ENCODE peak calls at places on chromosomes 6 and 20, in four cellular contexts. V, R, G and I are unnamed samples.
A peak's percentile ranks its signal among the peaks of the same experiment; 100 is the strongest.

GRCh38 chr6:45608252-45608911 is 230.6 kb upstream of the SUPT3H start:
- DNase-seq in V (peak; percentile 49), R (no peak), G (no peak), I (no peak)

GRCh38 chr6:80967618-80968017 is 784.9 kb downstream of the TENT5A start:
- DNase-seq in V (no peak), R (no peak), G (peak; percentile 61), I (no peak)

GRCh38 chr6:73637404-73637803 is 16.4 kb downstream of the SLC17A5 start:
- DNase-seq in V (no peak), R (no peak), G (no peak), I (no peak)

GRCh38 chr6:113651120-113651519 is 206.0 kb upstream of the MARCKS start:
- DNase-seq in V (no peak), R (no peak), G (no peak), I (no peak)

GRCh38 chr6:1832844-1833787 is 223.4 kb downstream of the FOXC1 start:
- DNase-seq in V (peak; percentile 64), R (peak; percentile 59), G (no peak), I (no peak)

GRCh38 chr6:138004423-138005287 is 102.6 kb downstream of the PERP start:
- DNase-seq in V (peak; percentile 53), R (no peak), G (no peak), I (no peak)

GRCh38 chr20:19211661-19212523 is 550 bp upstream of the SLC24A3 start:
- DNase-seq in V (peak; percentile 5), R (peak; percentile 66), G (peak; percentile 81), I (no peak)

GRCh38 chr6:147560670-147561069 is 52.2 kb downstream of the SAMD5 start:
- DNase-seq in V (no peak), R (no peak), G (no peak), I (no peak)

GRCh38 chr6:140043357-140043756 is 668.9 kb upstream of the CITED2 start:
- DNase-seq in V (peak; percentile 61), R (no peak), G (no peak), I (no peak)

GRCh38 chr6:148430897-148431296 is 88.3 kb downstream of the SASH1 start:
- DNase-seq in V (no peak), R (no peak), G (no peak), I (no peak)

GRCh38 chr20:50286609-50287008 is 96.0 kb downstream of the CEBPB start:
- DNase-seq in V (peak; percentile 89), R (no peak), G (no peak), I (no peak)

GRCh38 chr20:59565768-59566461 is 38.4 kb upstream of the PHACTR3 start:
- DNase-seq in V (no peak), R (no peak), G (no peak), I (no peak)

GRCh38 chr20:31721408-31722332 is 998 bp downstream of the BCL2L1 start:
- DNase-seq in V (no peak), R (peak; percentile 68), G (peak; percentile 62), I (no peak)

GRCh38 chr6:104955927-104956662 is 812 bp upstream of the LIN28B start:
- DNase-seq in V (no peak), R (no peak), G (peak; percentile 92), I (no peak)

GRCh38 chr20:2455771-2456497 is 14.7 kb downstream of the SNRPB start:
- DNase-seq in V (no peak), R (no peak), G (no peak), I (no peak)

GRCh38 chr6:116265081-116265829 is 11.4 kb upstream of the TSPYL4 start:
- DNase-seq in V (peak; percentile 22), R (peak; percentile 59), G (no peak), I (no peak)

GRCh38 chr6:144953552-144954240 is 668.6 kb downstream of the UTRN start:
- DNase-seq in V (peak; percentile 6), R (no peak), G (no peak), I (no peak)

GRCh38 chr20:31790401-31790800 is 28.8 kb upstream of the MYLK2 start:
- DNase-seq in V (peak; percentile 24), R (no peak), G (no peak), I (no peak)

GRCh38 chr6:156449128-156449527 is 328.1 kb upstream of the ARID1B start:
- DNase-seq in V (no peak), R (no peak), G (no peak), I (no peak)

GRCh38 chr6:169376458-169376857 is 122.8 kb upstream of the THBS2 start:
- DNase-seq in V (no peak), R (no peak), G (no peak), I (no peak)

GRCh38 chr6:133894795-133895401 is 6.0 kb downstream of the TCF21 start:
- DNase-seq in V (peak; percentile 92), R (no peak), G (no peak), I (no peak)

GRCh38 chr6:147434508-147434907 is 74.0 kb upstream of the SAMD5 start:
- DNase-seq in V (peak; percentile 5), R (no peak), G (no peak), I (no peak)

GRCh38 chr6:41428402-41428994 is 93.1 kb downstream of the NCR2 start:
- DNase-seq in V (peak; percentile 16), R (no peak), G (no peak), I (no peak)

GRCh38 chr6:41425511-41425910 is 90.1 kb downstream of the NCR2 start:
- DNase-seq in V (no peak), R (no peak), G (no peak), I (no peak)

GRCh38 chr6:41427642-41428401 is 92.4 kb downstream of the NCR2 start:
- DNase-seq in V (peak; percentile 25), R (peak; percentile 79), G (peak; percentile 84), I (peak; percentile 71)

GRCh38 chr6:41426438-41426851 is 91.0 kb downstream of the NCR2 start:
- DNase-seq in V (peak; percentile 20), R (no peak), G (peak; percentile 80), I (no peak)

DNA sequence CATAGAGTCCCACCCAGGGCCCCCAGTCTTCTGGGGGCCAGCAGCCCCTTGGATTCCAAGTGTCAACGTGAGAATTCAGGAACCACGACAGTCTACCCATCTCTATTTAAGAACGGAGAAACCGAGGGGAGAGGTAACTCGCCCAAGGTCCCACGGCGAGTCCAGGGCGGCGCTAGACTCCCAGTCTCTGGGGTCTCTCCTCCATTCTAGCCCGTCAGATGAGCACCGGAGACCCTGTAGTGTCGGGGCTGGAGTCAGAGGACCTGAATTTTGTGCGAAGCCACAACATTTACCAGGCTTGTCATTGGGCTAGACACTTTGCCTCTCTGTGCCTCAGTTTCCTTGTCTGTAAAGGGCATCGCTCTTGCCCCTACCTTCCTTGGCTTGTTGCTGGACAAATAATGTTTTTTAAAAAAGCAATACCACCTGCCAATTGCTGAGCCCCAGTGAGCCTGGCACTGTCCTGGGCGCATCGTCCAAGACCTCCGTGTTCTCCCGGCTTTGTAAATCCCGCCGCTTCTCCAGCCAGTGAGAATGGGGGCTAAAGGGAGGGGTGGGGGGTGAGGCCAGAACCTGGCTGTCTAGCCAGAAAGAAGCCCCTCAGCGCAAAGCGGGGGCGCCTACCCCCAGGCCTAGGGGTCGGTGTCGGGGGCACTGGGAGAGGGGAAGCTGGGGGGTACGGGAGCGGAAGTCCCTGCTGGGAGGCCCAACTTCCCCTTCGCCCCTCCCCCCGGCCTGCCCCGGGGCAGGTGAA is 91.7 kb downstream of the NCR2 start:
- DNase-seq in V (no peak), R (no peak), G (peak; percentile 66), I (no peak)
- H3K4me3 ChIP-seq in V (peak overlapping the region; percentile 33), R (peak overlapping the region; percentile 61), G (peak overlapping the region; percentile 69), I (peak overlapping the region; percentile 87)

GRCh38 chr6:146028250-146028789 is 542 bp upstream of the GRM1 start:
- DNase-seq in V (peak; percentile 75), R (peak; percentile 51), G (peak; percentile 95), I (no peak)
- H3K4me3 ChIP-seq in V (peak overlapping the region; percentile 5), R (no peak overlapping the region), G (peak overlapping the region; percentile 90), I (no peak overlapping the region)

DNA sequence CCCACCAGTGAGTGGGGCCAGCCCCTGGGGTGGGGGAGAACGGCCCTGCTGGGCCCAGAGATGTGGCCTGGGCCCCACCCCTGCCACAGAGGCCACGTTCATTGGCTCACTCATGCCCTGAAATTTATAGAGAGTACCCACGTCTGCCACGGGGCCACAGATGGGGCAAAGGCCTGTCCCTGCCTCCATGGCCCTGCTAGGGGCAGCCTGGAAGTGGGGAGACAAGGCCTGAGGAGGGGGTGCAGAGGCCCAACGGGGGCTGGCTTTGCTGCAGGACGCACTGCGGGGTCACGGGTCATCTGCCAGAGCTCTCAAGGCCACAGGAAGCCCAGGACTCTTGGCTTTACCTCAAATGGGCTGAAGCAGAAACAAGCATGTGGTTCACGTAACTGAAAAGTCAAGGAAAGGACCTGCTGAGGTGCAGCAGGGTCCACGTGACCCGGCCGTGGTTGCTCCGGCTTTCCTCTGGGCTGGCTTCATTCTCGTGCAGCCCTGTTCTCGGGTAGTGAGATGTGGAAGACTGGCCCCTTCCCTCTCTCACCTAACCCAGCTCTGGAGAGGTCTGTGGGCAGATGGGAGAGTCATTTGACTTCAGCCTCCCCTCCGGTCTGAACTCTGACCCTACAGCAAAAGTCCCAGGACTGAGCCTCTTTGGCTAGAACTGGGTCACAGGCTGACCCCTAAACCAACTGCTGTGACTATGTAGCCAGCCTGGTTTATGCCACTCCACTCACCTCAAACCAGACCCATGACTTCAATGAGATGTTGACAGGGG is 1.1 kb upstream of the OSBPL2 start:
- DNase-seq in V (no peak), R (no peak), G (no peak), I (no peak)
- H3K4me3 ChIP-seq in V (no peak overlapping the region), R (no peak overlapping the region), G (no peak overlapping the region), I (peak overlapping the region; percentile 34)

DNA sequence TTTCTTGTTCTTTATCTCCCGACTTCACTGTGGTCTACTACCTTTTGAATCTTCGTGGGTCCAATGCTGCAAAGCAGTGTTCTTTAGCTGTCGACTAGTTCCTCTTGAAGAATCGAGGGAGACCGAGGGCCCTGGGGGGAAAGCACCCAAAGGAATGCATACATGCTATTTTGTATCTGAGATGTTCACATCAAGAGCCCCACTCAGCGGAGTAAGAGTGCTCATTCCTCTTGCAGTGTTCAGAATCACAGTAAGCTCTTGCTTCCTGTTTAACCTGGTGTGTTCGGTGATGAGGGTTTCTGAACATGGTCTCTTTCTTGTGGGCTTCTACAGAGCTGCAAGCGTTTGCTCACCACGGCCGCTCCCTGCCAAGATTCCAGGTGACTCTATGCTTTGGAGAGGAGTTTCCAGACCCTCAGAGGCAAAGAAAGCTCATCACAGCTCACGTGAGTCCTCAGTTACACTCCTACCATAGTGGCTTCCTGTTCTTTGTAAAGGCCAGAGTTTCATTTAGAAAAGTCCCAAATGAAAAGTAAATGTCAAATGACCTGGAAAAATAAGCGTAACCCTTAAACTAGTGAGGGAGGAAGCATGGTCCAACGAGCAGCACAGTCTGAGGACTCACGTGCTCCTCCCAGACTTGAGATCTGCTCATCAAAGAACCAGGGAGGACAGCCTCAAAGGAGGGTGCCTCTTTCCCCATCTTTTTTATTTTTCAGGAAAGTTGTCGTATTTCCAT is 13.3 kb downstream of the IRF4 start:
- DNase-seq in V (no peak), R (no peak), G (no peak), I (no peak)
- H3K4me3 ChIP-seq in V (no peak overlapping the region), R (no peak overlapping the region), G (no peak overlapping the region), I (no peak overlapping the region)

DNA sequence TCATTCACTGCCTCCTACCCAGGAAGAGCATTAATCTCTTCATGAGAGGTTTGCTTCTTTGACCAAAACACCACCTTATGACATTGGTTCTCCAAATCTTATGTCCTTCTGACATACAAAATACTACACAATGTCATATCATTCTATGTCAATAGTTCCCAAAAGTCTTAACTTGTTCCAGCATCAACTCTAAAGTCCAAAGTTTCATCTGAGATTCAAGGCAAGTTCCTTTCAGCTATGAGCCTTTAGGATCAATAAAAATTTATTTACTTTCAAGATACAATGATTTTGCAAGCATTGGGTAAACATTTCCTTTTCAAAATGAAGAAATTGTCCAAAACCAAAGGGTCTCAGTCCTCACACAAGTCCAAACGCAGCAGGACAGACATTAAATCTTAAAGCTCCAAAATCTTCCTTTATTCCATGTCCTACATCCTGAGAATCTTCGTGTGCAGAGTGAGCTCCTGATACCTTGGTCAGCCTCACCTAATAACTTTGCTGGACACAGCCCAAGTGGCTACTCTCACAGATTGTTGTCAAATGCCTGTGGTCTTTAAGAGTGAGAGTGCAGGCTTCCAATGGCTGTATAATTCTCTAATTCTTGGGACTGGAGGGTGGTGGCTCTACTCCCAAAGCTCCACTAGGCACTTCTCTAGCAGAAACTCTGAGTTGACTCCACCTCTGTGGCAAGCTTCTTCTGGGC is 1668.2 kb downstream of the HACE1 start:
- DNase-seq in V (no peak), R (no peak), G (no peak), I (no peak)
- H3K4me3 ChIP-seq in V (no peak overlapping the region), R (no peak overlapping the region), G (no peak overlapping the region), I (no peak overlapping the region)